ENCODE peak calls at places on chromosomes 2 and 18, in eight cellular contexts. One of them, this sample, is unnamed.

GRCh38 chr2:100197643-100198153 is 55.3 kb upstream of the AFF3 start:
- DNase-seq in tibial artery: peak
- DNase-seq in COR-L47: no peak
- DNase-seq in stimulated activated CD8-positive, alpha-beta memory T cell treated with anti-CD3 and anti-CD28 coated beads, Interleukin-4, amount 100 ng/mL, for 48 hours: no peak
- DNase-seq in RWPE1: no peak
- DNase-seq in AG04449: peak
- DNase-seq in heart left ventricle: peak
- DNase-seq in AG04450: no peak
- DNase-seq in this sample: no peak

GRCh38 chr18:77761332-77761731 is 511.7 kb downstream of the GALR1 start:
- DNase-seq in AG04449: no peak
- DNase-seq in COR-L47: no peak
- DNase-seq in RWPE1: no peak
- DNase-seq in AG04450: no peak
- DNase-seq in tibial artery: no peak
- DNase-seq in stimulated activated CD8-positive, alpha-beta memory T cell treated with anti-CD3 and anti-CD28 coated beads, Interleukin-4, amount 100 ng/mL, for 48 hours: no peak
- DNase-seq in heart left ventricle: no peak
- DNase-seq in this sample: no peak

GRCh38 chr2:236088368-236089057 is 79.7 kb downstream of the GBX2 start:
- DNase-seq in AG04450: no peak
- DNase-seq in COR-L47: no peak
- DNase-seq in AG04449: peak
- DNase-seq in heart left ventricle: no peak
- DNase-seq in tibial artery: no peak
- DNase-seq in stimulated activated CD8-positive, alpha-beta memory T cell treated with anti-CD3 and anti-CD28 coated beads, Interleukin-4, amount 100 ng/mL, for 48 hours: no peak
- DNase-seq in RWPE1: no peak
- DNase-seq in this sample: no peak

GRCh38 chr18:10713400-10713799 is 187.6 kb downstream of the NAPG start:
- DNase-seq in COR-L47: no peak
- DNase-seq in stimulated activated CD8-positive, alpha-beta memory T cell treated with anti-CD3 and anti-CD28 coated beads, Interleukin-4, amount 100 ng/mL, for 48 hours: no peak
- DNase-seq in AG04449: no peak
- DNase-seq in RWPE1: no peak
- DNase-seq in AG04450: no peak
- DNase-seq in heart left ventricle: no peak
- DNase-seq in tibial artery: no peak
- DNase-seq in this sample: no peak

GRCh38 chr2:160221391-160222276 is 21.6 kb upstream of the ITGB6 start:
- DNase-seq in COR-L47: no peak
- DNase-seq in heart left ventricle: peak
- DNase-seq in AG04449: no peak
- DNase-seq in AG04450: no peak
- DNase-seq in RWPE1: peak
- DNase-seq in stimulated activated CD8-positive, alpha-beta memory T cell treated with anti-CD3 and anti-CD28 coated beads, Interleukin-4, amount 100 ng/mL, for 48 hours: no peak
- DNase-seq in tibial artery: no peak
- DNase-seq in this sample: no peak

GRCh38 chr2:199771948-199772692 is 78.9 kb downstream of the FTCDNL1 start:
- DNase-seq in RWPE1: no peak
- DNase-seq in COR-L47: no peak
- DNase-seq in AG04450: no peak
- DNase-seq in stimulated activated CD8-positive, alpha-beta memory T cell treated with anti-CD3 and anti-CD28 coated beads, Interleukin-4, amount 100 ng/mL, for 48 hours: no peak
- DNase-seq in AG04449: no peak
- DNase-seq in heart left ventricle: no peak
- DNase-seq in tibial artery: no peak
- DNase-seq in this sample: no peak

GRCh38 chr2:218927411-218927810 is 32.1 kb upstream of the CDK5R2 start:
- DNase-seq in AG04449: no peak
- DNase-seq in heart left ventricle: no peak
- DNase-seq in COR-L47: peak
- DNase-seq in RWPE1: no peak
- DNase-seq in tibial artery: no peak
- DNase-seq in AG04450: no peak
- DNase-seq in stimulated activated CD8-positive, alpha-beta memory T cell treated with anti-CD3 and anti-CD28 coated beads, Interleukin-4, amount 100 ng/mL, for 48 hours: no peak
- DNase-seq in this sample: no peak

GRCh38 chr2:224865016-224865415 is 148.9 kb upstream of the CCDC195 start:
- DNase-seq in AG04450: no peak
- DNase-seq in RWPE1: no peak
- DNase-seq in COR-L47: no peak
- DNase-seq in stimulated activated CD8-positive, alpha-beta memory T cell treated with anti-CD3 and anti-CD28 coated beads, Interleukin-4, amount 100 ng/mL, for 48 hours: no peak
- DNase-seq in tibial artery: no peak
- DNase-seq in AG04449: no peak
- DNase-seq in heart left ventricle: no peak
- DNase-seq in this sample: no peak

GRCh38 chr2:103875111-103875510 is 978.8 kb upstream of the POU3F3 start:
- DNase-seq in heart left ventricle: no peak
- DNase-seq in tibial artery: no peak
- DNase-seq in AG04450: no peak
- DNase-seq in AG04449: no peak
- DNase-seq in COR-L47: no peak
- DNase-seq in RWPE1: no peak
- DNase-seq in stimulated activated CD8-positive, alpha-beta memory T cell treated with anti-CD3 and anti-CD28 coated beads, Interleukin-4, amount 100 ng/mL, for 48 hours: no peak
- DNase-seq in this sample: no peak

GRCh38 chr2:219542931-219543595 is 546 bp downstream of the CHPF start:
- DNase-seq in AG04449: no peak
- DNase-seq in tibial artery: no peak
- DNase-seq in stimulated activated CD8-positive, alpha-beta memory T cell treated with anti-CD3 and anti-CD28 coated beads, Interleukin-4, amount 100 ng/mL, for 48 hours: peak
- DNase-seq in COR-L47: peak
- DNase-seq in RWPE1: peak
- DNase-seq in heart left ventricle: peak
- DNase-seq in AG04450: no peak
- DNase-seq in this sample: no peak

GRCh38 chr2:16167471-16168426 is 227.4 kb downstream of the MYCN start:
- DNase-seq in AG04450: no peak
- DNase-seq in RWPE1: no peak
- DNase-seq in tibial artery: no peak
- DNase-seq in COR-L47: no peak
- DNase-seq in stimulated activated CD8-positive, alpha-beta memory T cell treated with anti-CD3 and anti-CD28 coated beads, Interleukin-4, amount 100 ng/mL, for 48 hours: no peak
- DNase-seq in AG04449: no peak
- DNase-seq in heart left ventricle: no peak
- DNase-seq in this sample: no peak

GRCh38 chr2:66925128-66925527 is 472.0 kb upstream of the ETAA1 start:
- DNase-seq in AG04449: no peak
- DNase-seq in stimulated activated CD8-positive, alpha-beta memory T cell treated with anti-CD3 and anti-CD28 coated beads, Interleukin-4, amount 100 ng/mL, for 48 hours: no peak
- DNase-seq in heart left ventricle: no peak
- DNase-seq in COR-L47: no peak
- DNase-seq in RWPE1: peak
- DNase-seq in tibial artery: no peak
- DNase-seq in AG04450: no peak
- DNase-seq in this sample: no peak

GRCh38 chr18:73544618-73545017 is 603.0 kb downstream of the FBXO15 start:
- DNase-seq in AG04449: no peak
- DNase-seq in heart left ventricle: no peak
- DNase-seq in stimulated activated CD8-positive, alpha-beta memory T cell treated with anti-CD3 and anti-CD28 coated beads, Interleukin-4, amount 100 ng/mL, for 48 hours: no peak
- DNase-seq in RWPE1: no peak
- DNase-seq in AG04450: no peak
- DNase-seq in tibial artery: no peak
- DNase-seq in COR-L47: no peak
- DNase-seq in this sample: no peak

GRCh38 chr2:63465633-63466032 is 122.6 kb downstream of the WDPCP start:
- DNase-seq in heart left ventricle: no peak
- DNase-seq in stimulated activated CD8-positive, alpha-beta memory T cell treated with anti-CD3 and anti-CD28 coated beads, Interleukin-4, amount 100 ng/mL, for 48 hours: no peak
- DNase-seq in RWPE1: no peak
- DNase-seq in AG04450: no peak
- DNase-seq in COR-L47: no peak
- DNase-seq in AG04449: peak
- DNase-seq in tibial artery: no peak
- DNase-seq in this sample: no peak